ENCODE peak calls at places on chromosome 18, in four cellular contexts. One of them, this sample, is unnamed.

GRCh38 chr18:23826850-23827620 is 137.8 kb downstream of the LAMA3 start:
- DNase-seq in H9: no peak
- DNase-seq in IMR-90: no peak
- DNase-seq in mesendoderm: no peak
- DNase-seq in this sample: no peak

GRCh38 chr18:903703-904102 is 968 bp upstream of the ADCYAP1 start:
- DNase-seq in H9: peak
- DNase-seq in IMR-90: peak
- DNase-seq in mesendoderm: peak
- DNase-seq in this sample: no peak

GRCh38 chr18:76750269-76750668 is 72.1 kb upstream of the ZNF236 start:
- DNase-seq in H9: no peak
- DNase-seq in IMR-90: no peak
- DNase-seq in mesendoderm: no peak
- DNase-seq in this sample: no peak

GRCh38 chr18:79941473-79942119 is 9.9 kb downstream of the SLC66A2 start:
- DNase-seq in H9: peak
- DNase-seq in IMR-90: no peak
- DNase-seq in mesendoderm: no peak
- DNase-seq in this sample: no peak

GRCh38 chr18:59613903-59614302 is 83.3 kb downstream of the CCBE1 start:
- DNase-seq in H9: no peak
- DNase-seq in IMR-90: no peak
- DNase-seq in mesendoderm: no peak
- DNase-seq in this sample: no peak

GRCh38 chr18:5746844-5747243 is 148.5 kb downstream of the TMEM200C start:
- DNase-seq in H9: no peak
- DNase-seq in IMR-90: no peak
- DNase-seq in mesendoderm: peak
- DNase-seq in this sample: no peak

GRCh38 chr18:8536226-8536625 is 73.0 kb upstream of the RAB12 start:
- DNase-seq in H9: no peak
- DNase-seq in IMR-90: no peak
- DNase-seq in mesendoderm: peak
- DNase-seq in this sample: no peak

GRCh38 chr18:77251730-77252050 is 2.0 kb downstream of the GALR1 start:
- DNase-seq in H9: no peak
- DNase-seq in IMR-90: no peak
- DNase-seq in mesendoderm: peak
- DNase-seq in this sample: peak

GRCh38 chr18:28176933-28177827 is at the start of gene CDH2:
- DNase-seq in H9: peak
- DNase-seq in IMR-90: peak
- DNase-seq in mesendoderm: peak
- DNase-seq in this sample: peak

GRCh38 chr18:46411862-46412690 is 244.9 kb downstream of the LOXHD1 start:
- DNase-seq in H9: peak
- DNase-seq in IMR-90: no peak
- DNase-seq in mesendoderm: peak
- DNase-seq in this sample: no peak

GRCh38 chr18:7094432-7094831 is 23.2 kb downstream of the LAMA1 start:
- DNase-seq in H9: no peak
- DNase-seq in IMR-90: no peak
- DNase-seq in mesendoderm: no peak
- DNase-seq in this sample: no peak

GRCh38 chr18:51195086-51195601 is 2.3 kb downstream of the MEX3C start:
- DNase-seq in H9: no peak
- DNase-seq in IMR-90: peak
- DNase-seq in mesendoderm: no peak
- DNase-seq in this sample: peak

GRCh38 chr18:58645398-58645797 is 16.5 kb upstream of the ALPK2 start:
- DNase-seq in H9: no peak
- DNase-seq in IMR-90: peak
- DNase-seq in mesendoderm: no peak
- DNase-seq in this sample: no peak

GRCh38 chr18:48105317-48105716 is 174.9 kb upstream of the SMAD2 start:
- DNase-seq in H9: no peak
- DNase-seq in IMR-90: no peak
- DNase-seq in mesendoderm: peak
- DNase-seq in this sample: no peak

GRCh38 chr18:57790316-57790715 is 12.8 kb downstream of the ATP8B1 start:
- DNase-seq in H9: no peak
- DNase-seq in IMR-90: no peak
- DNase-seq in mesendoderm: no peak
- DNase-seq in this sample: no peak

GRCh38 chr18:8871484-8871883 is 166.1 kb downstream of the MTCL1 start:
- DNase-seq in H9: no peak
- DNase-seq in IMR-90: no peak
- DNase-seq in mesendoderm: no peak
- DNase-seq in this sample: no peak

GRCh38 chr18:35438480-35439234 is 59.1 kb downstream of the INO80C start:
- DNase-seq in H9: no peak
- DNase-seq in IMR-90: no peak
- DNase-seq in mesendoderm: peak
- DNase-seq in this sample: no peak

GRCh38 chr18:59426855-59427254 is 67.8 kb upstream of the LMAN1 start:
- DNase-seq in H9: no peak
- DNase-seq in IMR-90: no peak
- DNase-seq in mesendoderm: no peak
- DNase-seq in this sample: no peak

GRCh38 chr18:75247041-75247551 is 36.5 kb downstream of the TSHZ1 start:
- DNase-seq in H9: no peak
- DNase-seq in IMR-90: peak
- DNase-seq in mesendoderm: no peak
- DNase-seq in this sample: no peak

GRCh38 chr18:41121116-41121826 is 833.8 kb upstream of the PIK3C3 start:
- DNase-seq in H9: no peak
- DNase-seq in IMR-90: peak
- DNase-seq in mesendoderm: no peak
- DNase-seq in this sample: peak

GRCh38 chr18:73270919-73271318 is 403.1 kb upstream of the NETO1 start:
- DNase-seq in H9: no peak
- DNase-seq in IMR-90: no peak
- DNase-seq in mesendoderm: no peak
- DNase-seq in this sample: no peak

GRCh38 chr18:424869-425138 is 75.7 kb downstream of the COLEC12 start:
- DNase-seq in H9: no peak
- DNase-seq in IMR-90: no peak
- DNase-seq in mesendoderm: no peak
- DNase-seq in this sample: no peak

GRCh38 chr18:43279015-43279758 is 1.9 kb upstream of the SYT4 start:
- DNase-seq in H9: peak
- DNase-seq in IMR-90: no peak
- DNase-seq in mesendoderm: peak
- DNase-seq in this sample: peak

GRCh38 chr18:45127395-45127794 is 446.7 kb downstream of the SETBP1 start:
- DNase-seq in H9: no peak
- DNase-seq in IMR-90: no peak
- DNase-seq in mesendoderm: no peak
- DNase-seq in this sample: no peak

GRCh38 chr18:49944681-49945080 is 131.3 kb upstream of the ACAA2 start:
- DNase-seq in H9: peak
- DNase-seq in IMR-90: peak
- DNase-seq in mesendoderm: peak
- DNase-seq in this sample: no peak

GRCh38 chr18:35051978-35052377 is 10.8 kb downstream of the MAPRE2 start:
- DNase-seq in H9: no peak
- DNase-seq in IMR-90: no peak
- DNase-seq in mesendoderm: no peak
- DNase-seq in this sample: no peak

GRCh38 chr18:58078889-58079573 is 35.0 kb downstream of the NEDD4L start:
- DNase-seq in H9: no peak
- DNase-seq in IMR-90: no peak
- DNase-seq in mesendoderm: no peak
- DNase-seq in this sample: no peak

GRCh38 chr18:62437520-62438329 is 85.1 kb upstream of the ZCCHC2 start:
- DNase-seq in H9: no peak
- DNase-seq in IMR-90: no peak
- DNase-seq in mesendoderm: no peak
- DNase-seq in this sample: no peak

GRCh38 chr18:80159713-80160636 is 50.9 kb downstream of the ADNP2 start:
- DNase-seq in H9: peak
- DNase-seq in IMR-90: no peak
- DNase-seq in mesendoderm: peak
- DNase-seq in this sample: no peak

GRCh38 chr18:61308009-61308408 is 25.2 kb upstream of the CDH20 start:
- DNase-seq in H9: no peak
- DNase-seq in IMR-90: no peak
- DNase-seq in mesendoderm: no peak
- DNase-seq in this sample: no peak

DNA sequence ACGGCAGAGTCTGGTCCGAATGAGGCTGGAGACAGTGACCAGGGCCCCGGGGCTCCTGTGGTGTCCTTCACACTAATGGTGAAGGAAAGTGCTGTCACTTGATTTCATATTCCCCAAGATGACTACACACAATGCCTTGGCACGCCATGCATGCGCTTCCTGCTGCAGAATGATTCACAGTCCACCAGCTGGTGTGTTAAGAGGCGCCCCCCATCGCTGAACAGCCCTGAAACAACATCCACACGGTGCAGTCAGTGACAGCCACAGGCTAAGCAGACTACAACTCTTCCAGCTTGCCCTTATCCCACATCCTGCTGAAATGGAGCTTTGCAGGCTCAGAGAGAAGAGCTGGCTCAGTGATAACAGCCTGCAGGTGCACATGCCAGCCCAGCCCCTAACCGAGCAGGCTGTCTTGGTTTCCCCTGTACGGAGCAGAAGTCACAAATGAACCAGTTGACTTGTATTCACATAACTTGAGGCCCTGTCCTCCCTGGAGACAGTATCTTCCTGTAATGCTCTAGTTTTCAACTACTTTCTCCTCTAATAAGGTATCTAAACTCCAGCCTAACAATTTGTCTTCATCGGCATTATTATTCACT is 24.3 kb upstream of the CDH20 start:
- DNase-seq in H9: no peak
- DNase-seq in IMR-90: peak
- DNase-seq in mesendoderm: no peak
- DNase-seq in this sample: no peak
- H3K23ac ChIP-seq in H9: no peak
- H3K23ac ChIP-seq in IMR-90: no peak
- H3K23ac ChIP-seq in mesendoderm: no peak
- H3K23ac ChIP-seq in this sample: peak

GRCh38 chr18:3931542-3932112 is 481.7 kb downstream of the TGIF1 start:
- DNase-seq in H9: no peak
- DNase-seq in IMR-90: peak
- DNase-seq in mesendoderm: no peak
- DNase-seq in this sample: no peak
- H3K23ac ChIP-seq in H9: no peak
- H3K23ac ChIP-seq in IMR-90: no peak
- H3K23ac ChIP-seq in mesendoderm: no peak
- H3K23ac ChIP-seq in this sample: no peak

DNA sequence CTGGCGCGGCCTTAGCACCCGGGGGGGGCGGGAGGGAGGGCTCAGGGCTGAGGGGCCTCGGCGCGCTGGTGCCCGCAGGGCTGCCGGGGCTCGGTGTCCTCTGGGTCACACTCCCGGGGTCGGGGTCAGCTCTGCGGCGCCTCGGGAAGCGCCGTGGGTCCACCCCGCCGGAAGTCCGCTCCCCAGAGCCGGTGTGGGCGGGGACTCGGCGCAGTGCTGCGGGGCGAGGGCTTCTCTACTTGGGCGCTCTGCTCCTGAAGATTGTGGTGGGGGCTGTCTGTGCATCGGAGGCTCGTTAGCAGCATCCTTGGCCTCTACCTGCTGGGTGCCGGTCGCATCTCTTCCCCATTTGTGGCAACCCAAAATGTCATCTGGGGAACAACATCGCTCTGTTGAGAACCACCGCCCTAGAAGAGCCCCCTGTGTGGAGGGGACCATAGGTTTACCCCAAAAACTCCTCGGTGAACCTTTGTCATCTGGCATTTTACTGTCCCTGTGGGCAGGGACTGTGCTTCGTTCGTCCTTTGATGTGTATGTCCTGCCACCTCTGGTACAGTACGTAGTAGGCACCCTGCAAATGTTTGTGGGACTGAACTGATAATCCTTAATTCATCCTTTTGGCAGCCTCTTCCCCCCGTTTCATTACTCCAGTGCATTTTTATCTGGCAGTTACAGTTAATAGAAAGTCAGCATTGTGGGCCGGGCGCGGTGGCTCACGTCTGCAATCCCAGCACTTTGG is 553 bp downstream of the NAPG start:
- DNase-seq in H9: peak
- DNase-seq in IMR-90: peak
- DNase-seq in mesendoderm: peak
- DNase-seq in this sample: peak
- H3K23ac ChIP-seq in H9: no peak
- H3K23ac ChIP-seq in IMR-90: peak
- H3K23ac ChIP-seq in mesendoderm: no peak
- H3K23ac ChIP-seq in this sample: peak

GRCh38 chr18:11150271-11150615 is 874 bp upstream of the PIEZO2 start:
- DNase-seq in H9: peak
- DNase-seq in IMR-90: no peak
- DNase-seq in mesendoderm: peak
- DNase-seq in this sample: no peak

GRCh38 chr18:11149441-11150270 is at the start of gene PIEZO2:
- DNase-seq in H9: peak
- DNase-seq in IMR-90: peak
- DNase-seq in mesendoderm: peak
- DNase-seq in this sample: peak

GRCh38 chr18:11147962-11148654 is 1.3 kb downstream of the PIEZO2 start:
- DNase-seq in H9: peak
- DNase-seq in IMR-90: no peak
- DNase-seq in mesendoderm: peak
- DNase-seq in this sample: no peak

GRCh38 chr18:11147371-11147860 is 2.0 kb downstream of the PIEZO2 start:
- DNase-seq in H9: peak
- DNase-seq in IMR-90: no peak
- DNase-seq in mesendoderm: peak
- DNase-seq in this sample: no peak

GRCh38 chr18:11148655-11149440 is 521 bp downstream of the PIEZO2 start:
- DNase-seq in H9: peak
- DNase-seq in IMR-90: no peak
- DNase-seq in mesendoderm: peak
- DNase-seq in this sample: peak
- H3K23ac ChIP-seq in H9: no peak
- H3K23ac ChIP-seq in IMR-90: peak
- H3K23ac ChIP-seq in mesendoderm: peak
- H3K23ac ChIP-seq in this sample: peak